ENCODE peak calls at places on chromosome 3, in six cellular contexts. E is AG04450, Y is glutamatergic neuron, L is SK-N-SH, X is AG09309, R is Calu3. U is an unnamed sample.

GRCh38 chr3:140529096-140529495 is 148.8 kb upstream of the TRIM42 start:
- DNase-seq in E (no peak), Y (no peak), L (no peak), X (peak), R (no peak), U (no peak)

GRCh38 chr3:176953106-176954080 is 243.9 kb downstream of the TBL1XR1 start:
- DNase-seq in E (peak), Y (no peak), L (no peak), X (peak), R (no peak), U (no peak)

GRCh38 chr3:106512846-106513245 is 644.0 kb upstream of the CBLB start:
- DNase-seq in E (no peak), Y (no peak), L (no peak), X (no peak), R (no peak), U (no peak)

GRCh38 chr3:45690331-45691035 is 1.3 kb downstream of the SACM1L start:
- DNase-seq in E (no peak), Y (no peak), L (peak), X (no peak), R (no peak), U (no peak)

GRCh38 chr3:169945313-169945712 is 21.3 kb upstream of the SEC62 start:
- DNase-seq in E (no peak), Y (no peak), L (no peak), X (no peak), R (no peak), U (no peak)

GRCh38 chr3:49165771-49166751 is at the start of gene CCDC71:
- DNase-seq in E (peak), Y (peak), L (peak), X (no peak), R (peak), U (peak)

GRCh38 chr3:37197810-37198371 is 23.5 kb upstream of the LRRFIP2 start:
- DNase-seq in E (no peak), Y (no peak), L (no peak), X (peak), R (no peak), U (no peak)

GRCh38 chr3:16978234-16978920 is 93.6 kb downstream of the PLCL2 start:
- DNase-seq in E (no peak), Y (no peak), L (no peak), X (peak), R (no peak), U (no peak)

GRCh38 chr3:14123308-14124222 is 1.1 kb downstream of the CHCHD4 start:
- DNase-seq in E (no peak), Y (no peak), L (no peak), X (no peak), R (no peak), U (no peak)
- TF ChIP-seq CTCF in E (no peak), Y (no peak), L (no peak), X (no peak), R (no peak), U (no peak)

DNA sequence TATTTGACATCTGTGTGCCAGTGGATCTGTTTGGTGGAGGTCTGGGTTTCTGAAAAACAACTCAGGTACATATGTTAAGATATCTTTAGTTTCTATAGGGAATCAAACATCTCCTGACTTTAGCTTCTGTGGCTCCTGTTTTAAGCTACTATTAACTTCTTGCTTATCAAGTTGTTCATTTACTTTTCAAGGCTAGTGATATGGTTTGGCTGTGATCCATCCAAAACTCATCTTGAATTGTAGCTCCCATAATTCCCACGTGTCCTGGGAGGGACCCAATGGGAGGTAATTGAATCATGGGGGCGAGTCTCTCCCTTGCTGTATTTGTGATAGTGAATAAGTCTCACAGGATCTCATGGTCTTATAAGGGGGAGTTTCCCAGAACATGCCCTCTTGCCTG is 41.4 kb downstream of the ZNF860 start:
- DNase-seq in E (no peak), Y (no peak), L (no peak), X (no peak), R (no peak), U (no peak)
- TF ChIP-seq CTCF in E (no peak), Y (no peak), L (no peak), X (no peak), R (no peak), U (no peak)

DNA sequence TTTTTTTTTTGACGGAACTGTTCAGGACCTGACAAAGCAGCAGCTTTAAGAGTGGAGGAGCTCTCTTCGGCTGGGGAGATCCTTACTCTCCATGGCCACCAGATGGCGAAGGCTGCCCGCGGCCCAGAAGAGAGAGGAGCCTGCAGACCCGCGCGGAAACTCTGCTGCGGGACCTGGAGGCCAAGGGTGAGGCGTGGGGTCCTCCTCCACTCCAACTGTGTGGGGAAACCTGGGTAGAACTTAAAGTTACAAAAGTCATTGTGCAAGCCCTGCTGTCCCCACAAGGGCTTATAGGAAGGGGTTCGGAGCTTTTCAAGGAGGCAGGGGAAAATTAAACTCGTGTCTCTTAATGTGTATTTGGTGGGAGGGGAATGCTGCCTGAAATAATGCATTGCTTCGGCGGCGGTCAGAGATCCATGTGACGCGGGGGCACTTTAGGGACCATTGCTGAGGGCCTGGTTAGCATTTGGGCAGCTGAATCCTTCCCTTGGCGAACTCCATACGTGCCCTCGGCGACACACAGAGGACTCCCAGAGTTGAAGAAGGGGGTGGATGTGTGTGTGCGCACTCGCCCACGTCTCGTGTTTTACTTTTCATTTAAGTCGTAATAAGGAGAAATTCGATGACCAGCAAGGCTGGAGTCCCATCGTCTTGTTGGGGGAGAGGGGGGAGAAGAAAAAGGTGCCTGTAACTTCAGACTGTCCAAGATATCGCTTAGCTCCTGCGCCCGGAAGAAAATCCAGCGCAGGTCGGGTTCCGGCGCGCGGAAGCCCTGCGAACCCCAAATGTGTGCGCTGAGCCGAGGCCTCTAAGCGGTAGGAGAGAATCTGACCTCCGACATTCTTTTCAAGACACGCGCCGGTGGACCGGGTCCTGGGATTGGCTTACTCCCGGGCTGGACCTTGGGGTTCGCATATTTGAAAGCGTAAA is 9.7 kb downstream of the EOMES start:
- DNase-seq in E (peak), Y (peak), L (peak), X (peak), R (peak), U (peak)
- TF ChIP-seq CTCF in E (peak), Y (peak), L (peak), X (peak), R (peak), U (peak)

GRCh38 chr3:151425640-151426336 is 35.1 kb downstream of the IGSF10 start:
- DNase-seq in E (no peak), Y (no peak), L (no peak), X (no peak), R (no peak), U (no peak)

GRCh38 chr3:151423091-151423490 is 37.8 kb downstream of the IGSF10 start:
- DNase-seq in E (no peak), Y (no peak), L (no peak), X (no peak), R (no peak), U (no peak)

GRCh38 chr3:151426337-151426648 is 34.6 kb downstream of the IGSF10 start:
- DNase-seq in E (no peak), Y (no peak), L (no peak), X (no peak), R (peak), U (no peak)

GRCh38 chr3:151419806-151420205 is 35.3 kb upstream of the P2RY12 start:
- DNase-seq in E (no peak), Y (no peak), L (no peak), X (no peak), R (no peak), U (no peak)

DNA sequence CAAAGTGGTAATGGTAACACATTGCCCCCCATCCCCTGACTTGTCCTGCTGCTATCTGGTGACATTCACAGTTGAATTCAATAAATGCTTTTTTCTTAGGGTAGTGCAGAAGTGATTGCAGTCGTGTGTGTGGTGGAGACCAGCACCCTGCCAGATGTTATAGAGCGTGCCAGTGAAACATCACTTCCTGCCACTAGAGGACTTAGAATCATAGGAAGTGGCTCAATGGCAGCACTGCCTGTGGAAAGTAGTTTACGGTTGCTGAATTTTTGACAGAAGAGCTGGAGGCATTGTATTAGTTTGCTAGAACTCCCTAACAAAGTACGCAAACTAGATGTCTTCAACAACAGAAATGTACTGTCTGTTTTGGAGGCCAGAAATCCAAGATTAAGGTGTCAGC is 37.4 kb upstream of the P2RY12 start:
- DNase-seq in E (no peak), Y (no peak), L (no peak), X (no peak), R (no peak), U (no peak)
- TF ChIP-seq CTCF in E (no peak), Y (no peak), L (no peak), X (no peak), R (no peak), U (no peak)

GRCh38 chr3:128873623-128874022 is 5.8 kb upstream of the ACAD9 start:
- DNase-seq in E (no peak), Y (no peak), L (no peak), X (no peak), R (no peak), U (no peak)

GRCh38 chr3:128872744-128873143 is 6.7 kb upstream of the ACAD9 start:
- DNase-seq in E (no peak), Y (no peak), L (no peak), X (no peak), R (no peak), U (no peak)

GRCh38 chr3:128878011-128878457 is 1.4 kb upstream of the ACAD9 start:
- DNase-seq in E (no peak), Y (no peak), L (no peak), X (no peak), R (no peak), U (no peak)

GRCh38 chr3:128874481-128875180 is 4.8 kb upstream of the ACAD9 start:
- DNase-seq in E (no peak), Y (peak), L (no peak), X (no peak), R (no peak), U (no peak)

DNA sequence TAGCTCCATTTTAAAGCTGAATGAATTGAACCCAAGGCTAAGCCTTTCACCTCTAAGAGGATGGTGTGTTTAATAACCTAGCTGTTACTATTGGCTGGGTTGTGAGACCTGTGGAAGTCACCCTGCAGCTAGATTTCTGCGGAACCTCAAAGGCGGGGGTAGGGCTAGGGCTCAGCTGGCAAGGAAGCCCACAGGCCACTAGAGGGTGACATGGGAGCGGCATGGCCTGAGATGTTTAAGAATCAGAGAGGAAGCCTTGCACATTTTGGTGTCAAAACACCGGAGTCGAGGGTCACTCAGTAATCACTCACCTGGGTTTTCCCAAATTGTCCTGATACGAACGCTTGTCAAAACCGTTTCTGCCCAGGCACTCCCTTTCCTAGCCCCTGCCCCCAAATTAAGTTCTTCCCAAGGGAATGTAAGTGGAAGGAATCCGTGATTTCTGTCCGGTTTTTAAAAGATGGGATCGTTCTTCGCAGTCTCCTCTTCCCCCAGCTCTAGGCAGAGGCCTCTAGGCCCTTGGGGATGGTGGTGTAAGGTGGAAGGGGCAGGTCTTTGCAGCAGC is 3.8 kb upstream of the ACAD9 start:
- DNase-seq in E (no peak), Y (peak), L (peak), X (no peak), R (peak), U (peak)
- TF ChIP-seq CTCF in E (peak), Y (peak), L (peak), X (peak), R (peak), U (no peak)

U was measured in endothelial cell.